ENCODE peak calls at places on chromosomes 12 and 14, in eight cellular contexts. G is suprapubic skin, U is sigmoid colon, D is A549, P is ovary, Q is tibial nerve, J is transverse colon, E is upper lobe of left lung. I is an unnamed sample.

GRCh38 chr14:98598576-98598975 is 673.4 kb downstream of the BCL11B start:
- DNase-seq in G (no peak), U (no peak), D (no peak), P (no peak), Q (no peak), J (no peak), E (no peak), I (no peak)

GRCh38 chr12:104355630-104356029 is 52.1 kb downstream of the EID3 start:
- DNase-seq in G (no peak), U (peak; percentile 22), D (peak; percentile 67), P (no peak), Q (no peak), J (no peak), E (no peak), I (no peak)

GRCh38 chr12:132839558-132840235 is 11.0 kb upstream of the GOLGA3 start:
- DNase-seq in G (no peak), U (no peak), D (no peak), P (no peak), Q (no peak), J (no peak), E (no peak), I (no peak)

GRCh38 chr12:90871697-90872096 is 83.3 kb downstream of the CCER1 start:
- DNase-seq in G (no peak), U (no peak), D (peak; percentile 21), P (no peak), Q (no peak), J (no peak), E (no peak), I (no peak)

GRCh38 chr12:22048351-22049041 is 2.5 kb downstream of the CMAS start:
- DNase-seq in G (no peak), U (no peak), D (no peak), P (no peak), Q (no peak), J (no peak), E (no peak), I (no peak)

GRCh38 chr12:93417967-93418480 is 23.7 kb downstream of the UBE2N start:
- DNase-seq in G (no peak), U (no peak), D (no peak), P (no peak), Q (no peak), J (no peak), E (no peak), I (no peak)

GRCh38 chr14:30601579-30601916 is 20.6 kb upstream of the SCFD1 start:
- DNase-seq in G (no peak), U (no peak), D (no peak), P (no peak), Q (no peak), J (no peak), E (no peak), I (no peak)

GRCh38 chr14:37034410-37035285 is 137.8 kb downstream of the SLC25A21 start:
- DNase-seq in G (no peak), U (no peak), D (no peak), P (no peak), Q (no peak), J (no peak), E (no peak), I (no peak)

GRCh38 chr12:71645268-71645667 is 18.4 kb downstream of the ZFC3H1 start:
- DNase-seq in G (no peak), U (no peak), D (no peak), P (no peak), Q (no peak), J (no peak), E (no peak), I (no peak)

GRCh38 chr14:20177433-20177974 is 13.2 kb upstream of the OR11G2 start:
- DNase-seq in G (no peak), U (no peak), D (no peak), P (no peak), Q (no peak), J (no peak), E (no peak), I (no peak)

GRCh38 chr12:130710001-130710732 is 5.9 kb downstream of the RIMBP2 start:
- DNase-seq in G (peak; percentile 40), U (no peak), D (no peak), P (no peak), Q (no peak), J (no peak), E (no peak), I (peak; percentile 3)

GRCh38 chr12:82517027-82517426 is 158.7 kb downstream of the METTL25 start:
- DNase-seq in G (no peak), U (no peak), D (peak; percentile 52), P (no peak), Q (no peak), J (no peak), E (no peak), I (no peak)

GRCh38 chr12:58884916-58885315 is 35.4 kb downstream of the LRIG3 start:
- DNase-seq in G (no peak), U (no peak), D (no peak), P (no peak), Q (no peak), J (no peak), E (no peak), I (no peak)

GRCh38 chr12:39990122-39991101 is 115.5 kb downstream of the SLC2A13 start:
- DNase-seq in G (peak; percentile 77), U (peak; percentile 70), D (peak; percentile 53), P (peak; percentile 33), Q (peak; percentile 42), J (peak; percentile 66), E (no peak), I (peak; percentile 71)

GRCh38 chr12:2341871-2342270 is 289.1 kb downstream of the CACNA1C start:
- DNase-seq in G (no peak), U (no peak), D (no peak), P (no peak), Q (no peak), J (no peak), E (no peak), I (no peak)

GRCh38 chr14:58822856-58823255 is 185.1 kb downstream of the DACT1 start:
- DNase-seq in G (no peak), U (no peak), D (no peak), P (no peak), Q (no peak), J (no peak), E (no peak), I (no peak)

GRCh38 chr14:92466068-92466458 is 47.5 kb upstream of the RIN3 start:
- DNase-seq in G (no peak), U (no peak), D (no peak), P (no peak), Q (no peak), J (no peak), E (no peak), I (no peak)

DNA sequence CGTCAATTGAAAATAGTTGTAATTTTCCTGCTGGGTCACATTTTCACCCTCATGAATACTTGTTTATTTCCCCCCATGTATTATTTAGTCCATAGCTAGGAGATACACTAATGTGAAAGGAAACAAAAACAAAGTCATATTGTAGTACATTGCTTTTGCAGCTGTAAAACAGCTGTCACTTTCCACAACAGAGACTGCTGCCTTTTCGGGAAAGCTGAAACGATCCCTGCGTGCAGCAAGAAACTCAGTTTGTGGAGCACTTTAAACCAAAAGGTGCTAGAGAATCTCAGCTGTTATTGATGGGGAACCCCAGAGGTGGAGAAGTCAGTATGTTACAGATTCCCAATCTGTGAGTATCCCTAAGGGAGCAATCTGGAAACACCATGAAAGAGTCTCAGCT is 4.2 kb downstream of the RACGAP1 start:
- DNase-seq in G (no peak), U (no peak), D (no peak), P (no peak), Q (no peak), J (no peak), E (no peak), I (no peak)
- TF ChIP-seq POLR2A in G (no peak), U (no peak), D (no peak), P (no peak), Q (no peak), J (no peak), E (no peak), I (no peak)

DNA sequence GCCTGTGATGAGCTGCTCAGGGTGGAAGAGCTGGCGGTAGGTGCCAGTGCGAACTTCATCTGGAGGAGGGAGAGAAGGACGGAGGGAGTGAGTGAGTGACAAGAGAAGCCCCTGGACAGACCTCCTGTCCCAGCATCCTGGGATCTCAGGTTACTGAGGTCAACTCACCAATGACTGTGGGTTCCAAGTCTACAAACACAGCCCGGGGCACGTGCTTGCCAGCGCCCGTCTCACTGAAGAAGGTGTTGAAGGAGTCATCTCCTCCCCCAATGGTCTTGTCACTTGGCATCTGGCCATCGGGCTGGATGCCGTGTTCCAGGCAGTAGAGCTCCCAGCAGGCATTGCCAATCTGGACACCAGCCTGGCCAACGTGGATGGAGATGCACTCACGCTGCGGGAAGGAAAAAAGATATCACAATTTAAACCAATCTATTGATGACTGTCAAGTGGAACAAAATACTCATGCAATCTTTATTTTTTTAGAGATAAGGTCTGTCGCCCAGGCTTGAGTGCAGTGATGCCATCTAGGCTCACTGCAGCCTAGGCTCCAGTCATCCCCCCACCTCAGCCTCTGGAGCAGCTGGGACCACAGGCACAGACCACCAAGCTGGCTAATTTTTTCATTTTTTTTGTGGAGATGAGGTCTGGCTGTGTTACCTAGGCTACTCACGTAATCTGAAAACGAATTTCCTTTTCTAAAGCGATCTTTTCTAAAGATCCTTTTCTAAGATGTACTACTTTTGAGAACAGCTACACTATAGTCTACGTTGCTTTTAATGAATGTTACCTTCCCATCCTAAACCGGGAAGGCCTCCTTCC is 1.7 kb downstream of the TUBA1B start:
- DNase-seq in G (no peak), U (no peak), D (no peak), P (no peak), Q (no peak), J (no peak), E (no peak), I (no peak)
- TF ChIP-seq EP300 in G (no peak), U (no peak), D (no peak), P (no peak), Q (no peak), J (no peak), E (no peak), I (no peak)

DNA sequence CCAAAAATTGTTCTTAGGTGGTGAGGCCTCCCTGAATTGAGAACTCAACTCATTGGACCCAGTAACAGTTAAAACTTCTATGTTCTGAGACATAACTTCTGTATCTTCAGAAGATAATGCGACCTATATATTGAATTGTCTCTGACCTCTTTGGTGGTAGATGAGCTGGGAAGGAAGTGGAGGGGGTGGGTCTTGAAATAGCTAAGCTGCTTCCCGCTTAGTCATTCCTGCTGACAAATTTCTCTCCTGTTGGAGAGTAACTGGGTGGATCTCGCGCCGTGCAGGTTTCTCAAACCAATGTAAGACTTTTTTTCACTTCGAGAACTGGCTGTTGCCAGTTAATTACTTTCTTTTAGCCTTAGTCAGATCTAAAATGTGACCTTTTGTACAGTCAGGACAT is 100.8 kb downstream of the PPHLN1 start:
- DNase-seq in G (no peak), U (no peak), D (peak; percentile 76), P (no peak), Q (no peak), J (no peak), E (no peak), I (no peak)
- TF ChIP-seq POLR2A in G (no peak), U (no peak), D (no peak), P (no peak), Q (no peak), J (no peak), E (no peak), I (no peak)

DNA sequence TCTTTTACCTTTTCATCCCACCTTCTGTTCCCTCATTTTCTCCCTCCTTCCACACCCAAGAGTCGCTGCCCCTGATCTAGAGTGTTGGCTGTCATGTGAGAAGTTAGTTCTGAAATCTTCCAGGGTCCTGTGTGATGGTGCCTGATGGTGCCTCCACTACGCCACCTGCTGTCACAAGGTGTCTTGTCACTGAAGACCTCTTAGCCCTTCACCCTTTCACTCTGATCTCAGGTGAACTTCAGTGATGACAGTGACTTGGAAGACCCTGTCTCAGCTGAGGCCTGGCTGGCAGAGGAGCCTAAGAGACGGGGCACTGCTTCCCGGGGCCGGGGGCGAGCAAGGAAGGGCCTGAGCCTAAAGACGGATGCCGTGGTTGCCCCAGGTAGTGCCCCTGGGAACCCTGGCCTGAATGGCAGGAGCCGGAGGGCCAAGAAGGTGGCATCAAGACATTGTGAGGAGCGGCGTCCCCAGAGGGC is 7.6 kb upstream of the PFDN5 start:
- DNase-seq in G (no peak), U (peak; percentile 81), D (peak; percentile 79), P (peak; percentile 67), Q (peak; percentile 56), J (peak; percentile 79), E (no peak), I (peak; percentile 74)
- TF ChIP-seq EP300 in G (no peak), U (no peak), D (no peak), P (no peak), Q (no peak), J (no peak), E (no peak), I (no peak)

I was measured in stomach.